ENCODE peak calls at places on chromosomes 4 and X, in nine cellular contexts. One of them, this sample, is unnamed.

GRCh38 chrX:36856849-36857248 is 151.3 kb upstream of the FAM47C start:
- DNase-seq in omental fat pad: no peak
- DNase-seq in fibroblast of the aortic adventitia: no peak
- DNase-seq in AG09319: no peak
- DNase-seq in ascending aorta: no peak
- DNase-seq in MCF 10A: peak
- DNase-seq in CD8-positive, alpha-beta T cell: no peak
- DNase-seq in fibroblast of pulmonary artery: peak
- DNase-seq in astrocyte of the spinal cord: peak
- DNase-seq in this sample: no peak

GRCh38 chrX:9767375-9767774 is 1.7 kb upstream of the GPR143 start:
- DNase-seq in fibroblast of pulmonary artery: peak
- DNase-seq in ascending aorta: no peak
- DNase-seq in fibroblast of the aortic adventitia: no peak
- DNase-seq in MCF 10A: no peak
- DNase-seq in CD8-positive, alpha-beta T cell: no peak
- DNase-seq in AG09319: no peak
- DNase-seq in astrocyte of the spinal cord: no peak
- DNase-seq in omental fat pad: no peak
- DNase-seq in this sample: no peak

GRCh38 chr4:101217353-101218031 is 129.8 kb downstream of the PPP3CA start:
- DNase-seq in omental fat pad: no peak
- DNase-seq in fibroblast of pulmonary artery: peak
- DNase-seq in fibroblast of the aortic adventitia: peak
- DNase-seq in AG09319: no peak
- DNase-seq in CD8-positive, alpha-beta T cell: no peak
- DNase-seq in ascending aorta: no peak
- DNase-seq in MCF 10A: no peak
- DNase-seq in astrocyte of the spinal cord: no peak
- DNase-seq in this sample: no peak

GRCh38 chr4:46856347-46856746 is 52.7 kb downstream of the COX7B2 start:
- DNase-seq in MCF 10A: no peak
- DNase-seq in ascending aorta: no peak
- DNase-seq in fibroblast of pulmonary artery: no peak
- DNase-seq in omental fat pad: no peak
- DNase-seq in CD8-positive, alpha-beta T cell: no peak
- DNase-seq in astrocyte of the spinal cord: peak
- DNase-seq in AG09319: no peak
- DNase-seq in fibroblast of the aortic adventitia: no peak
- DNase-seq in this sample: no peak

GRCh38 chr4:167989815-167990214 is 102.5 kb upstream of the ANXA10 start:
- DNase-seq in AG09319: no peak
- DNase-seq in omental fat pad: no peak
- DNase-seq in astrocyte of the spinal cord: no peak
- DNase-seq in fibroblast of the aortic adventitia: peak
- DNase-seq in fibroblast of pulmonary artery: peak
- DNase-seq in MCF 10A: no peak
- DNase-seq in CD8-positive, alpha-beta T cell: no peak
- DNase-seq in ascending aorta: no peak
- DNase-seq in this sample: no peak

GRCh38 chr4:174794706-174795105 is 34.3 kb downstream of the GLRA3 start:
- DNase-seq in AG09319: no peak
- DNase-seq in omental fat pad: no peak
- DNase-seq in MCF 10A: peak
- DNase-seq in astrocyte of the spinal cord: no peak
- DNase-seq in CD8-positive, alpha-beta T cell: no peak
- DNase-seq in fibroblast of pulmonary artery: no peak
- DNase-seq in ascending aorta: no peak
- DNase-seq in fibroblast of the aortic adventitia: no peak
- DNase-seq in this sample: no peak

GRCh38 chr4:176270669-176271068 is 1.6 kb upstream of the ASB5 start:
- DNase-seq in ascending aorta: no peak
- DNase-seq in MCF 10A: peak
- DNase-seq in astrocyte of the spinal cord: peak
- DNase-seq in omental fat pad: no peak
- DNase-seq in fibroblast of pulmonary artery: peak
- DNase-seq in AG09319: peak
- DNase-seq in fibroblast of the aortic adventitia: peak
- DNase-seq in CD8-positive, alpha-beta T cell: no peak
- DNase-seq in this sample: no peak

GRCh38 chr4:48436318-48436717 is 46.8 kb upstream of the SLC10A4 start:
- DNase-seq in AG09319: no peak
- DNase-seq in omental fat pad: no peak
- DNase-seq in ascending aorta: no peak
- DNase-seq in astrocyte of the spinal cord: no peak
- DNase-seq in fibroblast of the aortic adventitia: peak
- DNase-seq in fibroblast of pulmonary artery: peak
- DNase-seq in MCF 10A: no peak
- DNase-seq in CD8-positive, alpha-beta T cell: no peak
- DNase-seq in this sample: no peak

GRCh38 chrX:119758682-119759332 is 419 bp downstream of the SOWAHD start:
- DNase-seq in astrocyte of the spinal cord: no peak
- DNase-seq in MCF 10A: no peak
- DNase-seq in ascending aorta: no peak
- DNase-seq in AG09319: no peak
- DNase-seq in CD8-positive, alpha-beta T cell: no peak
- DNase-seq in fibroblast of pulmonary artery: no peak
- DNase-seq in fibroblast of the aortic adventitia: no peak
- DNase-seq in omental fat pad: no peak
- DNase-seq in this sample: peak

GRCh38 chr4:38231626-38232025 is 271.4 kb downstream of the PTTG2 start:
- DNase-seq in MCF 10A: no peak
- DNase-seq in astrocyte of the spinal cord: no peak
- DNase-seq in fibroblast of the aortic adventitia: no peak
- DNase-seq in fibroblast of pulmonary artery: no peak
- DNase-seq in omental fat pad: no peak
- DNase-seq in CD8-positive, alpha-beta T cell: no peak
- DNase-seq in AG09319: no peak
- DNase-seq in ascending aorta: no peak
- DNase-seq in this sample: no peak

GRCh38 chr4:55437823-55438222 is 42.1 kb downstream of the TMEM165 start:
- DNase-seq in MCF 10A: no peak
- DNase-seq in astrocyte of the spinal cord: no peak
- DNase-seq in ascending aorta: no peak
- DNase-seq in omental fat pad: no peak
- DNase-seq in AG09319: no peak
- DNase-seq in fibroblast of the aortic adventitia: no peak
- DNase-seq in fibroblast of pulmonary artery: no peak
- DNase-seq in CD8-positive, alpha-beta T cell: no peak
- DNase-seq in this sample: no peak
- TF ChIP-seq CTCF in MCF 10A: no peak
- TF ChIP-seq CTCF in astrocyte of the spinal cord: no peak
- TF ChIP-seq CTCF in ascending aorta: no peak
- TF ChIP-seq CTCF in omental fat pad: no peak
- TF ChIP-seq CTCF in AG09319: no peak
- TF ChIP-seq CTCF in fibroblast of the aortic adventitia: no peak
- TF ChIP-seq CTCF in fibroblast of pulmonary artery: no peak
- TF ChIP-seq CTCF in CD8-positive, alpha-beta T cell: no peak
- TF ChIP-seq CTCF in this sample: no peak

GRCh38 chr4:69467797-69468196 is 27.9 kb downstream of the UGT2B4 start:
- DNase-seq in CD8-positive, alpha-beta T cell: no peak
- DNase-seq in omental fat pad: no peak
- DNase-seq in ascending aorta: no peak
- DNase-seq in astrocyte of the spinal cord: no peak
- DNase-seq in fibroblast of pulmonary artery: no peak
- DNase-seq in MCF 10A: no peak
- DNase-seq in fibroblast of the aortic adventitia: no peak
- DNase-seq in AG09319: no peak
- DNase-seq in this sample: no peak

GRCh38 chr4:69471639-69472038 is 24.1 kb downstream of the UGT2B4 start:
- DNase-seq in fibroblast of pulmonary artery: no peak
- DNase-seq in ascending aorta: no peak
- DNase-seq in MCF 10A: no peak
- DNase-seq in omental fat pad: no peak
- DNase-seq in astrocyte of the spinal cord: no peak
- DNase-seq in CD8-positive, alpha-beta T cell: no peak
- DNase-seq in fibroblast of the aortic adventitia: no peak
- DNase-seq in AG09319: no peak
- DNase-seq in this sample: no peak

GRCh38 chr4:69473699-69474098 is 22.0 kb downstream of the UGT2B4 start:
- DNase-seq in omental fat pad: no peak
- DNase-seq in astrocyte of the spinal cord: no peak
- DNase-seq in fibroblast of pulmonary artery: no peak
- DNase-seq in ascending aorta: no peak
- DNase-seq in AG09319: no peak
- DNase-seq in fibroblast of the aortic adventitia: no peak
- DNase-seq in MCF 10A: no peak
- DNase-seq in CD8-positive, alpha-beta T cell: no peak
- DNase-seq in this sample: no peak

DNA sequence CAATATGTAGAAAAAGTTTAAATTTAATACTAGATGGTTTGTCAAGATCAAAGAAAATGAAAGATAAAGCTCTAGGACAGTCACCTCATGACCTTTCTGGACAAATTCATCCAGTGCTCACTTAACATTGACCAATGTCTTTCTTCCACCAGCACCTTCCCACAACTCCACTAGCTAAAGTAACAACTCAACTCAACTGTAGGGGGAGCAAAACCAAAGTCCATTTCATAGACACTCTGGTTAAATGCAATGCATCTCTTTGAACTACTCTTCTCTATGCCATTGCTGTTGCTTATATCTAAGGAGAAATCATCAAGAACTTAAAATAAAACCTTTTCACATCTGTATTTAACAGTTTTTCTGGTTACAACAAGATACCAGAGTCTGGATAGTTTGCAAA is 25.1 kb downstream of the UGT2B4 start:
- DNase-seq in astrocyte of the spinal cord: no peak
- DNase-seq in CD8-positive, alpha-beta T cell: no peak
- DNase-seq in fibroblast of the aortic adventitia: no peak
- DNase-seq in ascending aorta: no peak
- DNase-seq in fibroblast of pulmonary artery: no peak
- DNase-seq in AG09319: no peak
- DNase-seq in omental fat pad: no peak
- DNase-seq in MCF 10A: peak
- DNase-seq in this sample: no peak
- TF ChIP-seq CTCF in astrocyte of the spinal cord: no peak
- TF ChIP-seq CTCF in CD8-positive, alpha-beta T cell: no peak
- TF ChIP-seq CTCF in fibroblast of the aortic adventitia: peak
- TF ChIP-seq CTCF in ascending aorta: no peak
- TF ChIP-seq CTCF in fibroblast of pulmonary artery: peak
- TF ChIP-seq CTCF in AG09319: no peak
- TF ChIP-seq CTCF in omental fat pad: no peak
- TF ChIP-seq CTCF in MCF 10A: no peak
- TF ChIP-seq CTCF in this sample: no peak

GRCh38 chr4:144572660-144573059 is 73.3 kb upstream of the HHIP start:
- DNase-seq in fibroblast of the aortic adventitia: no peak
- DNase-seq in CD8-positive, alpha-beta T cell: no peak
- DNase-seq in omental fat pad: no peak
- DNase-seq in ascending aorta: no peak
- DNase-seq in AG09319: no peak
- DNase-seq in astrocyte of the spinal cord: no peak
- DNase-seq in MCF 10A: no peak
- DNase-seq in fibroblast of pulmonary artery: no peak
- DNase-seq in this sample: no peak
- TF ChIP-seq CTCF in fibroblast of the aortic adventitia: no peak
- TF ChIP-seq CTCF in CD8-positive, alpha-beta T cell: no peak
- TF ChIP-seq CTCF in omental fat pad: no peak
- TF ChIP-seq CTCF in ascending aorta: no peak
- TF ChIP-seq CTCF in AG09319: no peak
- TF ChIP-seq CTCF in astrocyte of the spinal cord: no peak
- TF ChIP-seq CTCF in MCF 10A: no peak
- TF ChIP-seq CTCF in fibroblast of pulmonary artery: no peak
- TF ChIP-seq CTCF in this sample: peak

GRCh38 chrX:70437921-70438665 is 6.5 kb upstream of the DLG3 start:
- DNase-seq in fibroblast of pulmonary artery: peak
- DNase-seq in omental fat pad: no peak
- DNase-seq in ascending aorta: no peak
- DNase-seq in CD8-positive, alpha-beta T cell: no peak
- DNase-seq in astrocyte of the spinal cord: no peak
- DNase-seq in fibroblast of the aortic adventitia: no peak
- DNase-seq in MCF 10A: peak
- DNase-seq in AG09319: no peak
- DNase-seq in this sample: no peak

GRCh38 chrX:70437011-70437410 is 7.6 kb upstream of the DLG3 start:
- DNase-seq in fibroblast of the aortic adventitia: no peak
- DNase-seq in astrocyte of the spinal cord: no peak
- DNase-seq in fibroblast of pulmonary artery: peak
- DNase-seq in CD8-positive, alpha-beta T cell: no peak
- DNase-seq in omental fat pad: no peak
- DNase-seq in ascending aorta: no peak
- DNase-seq in AG09319: no peak
- DNase-seq in MCF 10A: peak
- DNase-seq in this sample: no peak

GRCh38 chrX:70434352-70434866 is 10.2 kb upstream of the DLG3 start:
- DNase-seq in astrocyte of the spinal cord: peak
- DNase-seq in fibroblast of pulmonary artery: peak
- DNase-seq in CD8-positive, alpha-beta T cell: peak
- DNase-seq in omental fat pad: peak
- DNase-seq in MCF 10A: peak
- DNase-seq in fibroblast of the aortic adventitia: peak
- DNase-seq in AG09319: peak
- DNase-seq in ascending aorta: peak
- DNase-seq in this sample: no peak

GRCh38 chrX:70434914-70435586 is 9.6 kb upstream of the DLG3 start:
- DNase-seq in omental fat pad: no peak
- DNase-seq in fibroblast of pulmonary artery: peak
- DNase-seq in astrocyte of the spinal cord: peak
- DNase-seq in fibroblast of the aortic adventitia: peak
- DNase-seq in MCF 10A: peak
- DNase-seq in CD8-positive, alpha-beta T cell: no peak
- DNase-seq in AG09319: no peak
- DNase-seq in ascending aorta: no peak
- DNase-seq in this sample: no peak

GRCh38 chrX:70436380-70436779 is 8.3 kb upstream of the DLG3 start:
- DNase-seq in MCF 10A: no peak
- DNase-seq in fibroblast of pulmonary artery: no peak
- DNase-seq in fibroblast of the aortic adventitia: no peak
- DNase-seq in CD8-positive, alpha-beta T cell: no peak
- DNase-seq in AG09319: no peak
- DNase-seq in ascending aorta: no peak
- DNase-seq in omental fat pad: no peak
- DNase-seq in astrocyte of the spinal cord: no peak
- DNase-seq in this sample: no peak
- TF ChIP-seq CTCF in MCF 10A: no peak
- TF ChIP-seq CTCF in fibroblast of pulmonary artery: no peak
- TF ChIP-seq CTCF in fibroblast of the aortic adventitia: no peak
- TF ChIP-seq CTCF in CD8-positive, alpha-beta T cell: no peak
- TF ChIP-seq CTCF in AG09319: no peak
- TF ChIP-seq CTCF in ascending aorta: no peak
- TF ChIP-seq CTCF in omental fat pad: no peak
- TF ChIP-seq CTCF in astrocyte of the spinal cord: peak
- TF ChIP-seq CTCF in this sample: no peak

GRCh38 chr4:98995183-98996055 is at the start of gene METAP1:
- DNase-seq in ascending aorta: peak
- DNase-seq in omental fat pad: peak
- DNase-seq in fibroblast of pulmonary artery: peak
- DNase-seq in astrocyte of the spinal cord: peak
- DNase-seq in AG09319: peak
- DNase-seq in fibroblast of the aortic adventitia: peak
- DNase-seq in MCF 10A: peak
- DNase-seq in CD8-positive, alpha-beta T cell: peak
- DNase-seq in this sample: peak
- TF ChIP-seq CTCF in ascending aorta: peak
- TF ChIP-seq CTCF in omental fat pad: no peak
- TF ChIP-seq CTCF in fibroblast of pulmonary artery: peak
- TF ChIP-seq CTCF in astrocyte of the spinal cord: peak
- TF ChIP-seq CTCF in AG09319: peak
- TF ChIP-seq CTCF in fibroblast of the aortic adventitia: peak
- TF ChIP-seq CTCF in MCF 10A: peak
- TF ChIP-seq CTCF in CD8-positive, alpha-beta T cell: peak
- TF ChIP-seq CTCF in this sample: peak

GRCh38 chr4:152640058-152640921 is 39.5 kb downstream of the TMEM154 start:
- DNase-seq in MCF 10A: peak
- DNase-seq in fibroblast of pulmonary artery: peak
- DNase-seq in fibroblast of the aortic adventitia: peak
- DNase-seq in astrocyte of the spinal cord: peak
- DNase-seq in ascending aorta: no peak
- DNase-seq in omental fat pad: no peak
- DNase-seq in AG09319: no peak
- DNase-seq in CD8-positive, alpha-beta T cell: no peak
- DNase-seq in this sample: no peak
- TF ChIP-seq CTCF in MCF 10A: peak
- TF ChIP-seq CTCF in fibroblast of pulmonary artery: peak
- TF ChIP-seq CTCF in fibroblast of the aortic adventitia: peak
- TF ChIP-seq CTCF in astrocyte of the spinal cord: peak
- TF ChIP-seq CTCF in ascending aorta: peak
- TF ChIP-seq CTCF in omental fat pad: no peak
- TF ChIP-seq CTCF in AG09319: peak
- TF ChIP-seq CTCF in CD8-positive, alpha-beta T cell: peak
- TF ChIP-seq CTCF in this sample: peak

This sample was measured in chondrocyte.